ENCODE peak calls at places on chromosome 1, in eight cellular contexts. E is WTC11; G is left cardiac atrium; W is heart left ventricle; U is activated naive CD8-positive, alpha-beta T cell treated with anti-CD3 and anti-CD28 coated beads, Interleukin-2, amount 50 U/mL, for 16 hours; C is RWPE1; T is NCI-H1694 treated with DMSO at 0.1 percent for 48 hours; H is effector memory CD4-positive, alpha-beta T cell. X is an unnamed sample.

GRCh38 chr1:162530318-162530984 is 31.1 kb upstream of the UAP1 start:
- DNase-seq in E (peak), G (no peak), W (no peak), U (no peak), C (no peak), T (no peak), H (no peak), X (no peak)

GRCh38 chr1:9736241-9736640 is 84.7 kb downstream of the PIK3CD start:
- DNase-seq in E (no peak), G (no peak), W (no peak), U (no peak), C (no peak), T (no peak), H (no peak), X (no peak)

GRCh38 chr1:41018039-41018438 is 3.5 kb downstream of the SLFNL1 start:
- DNase-seq in E (no peak), G (no peak), W (no peak), U (no peak), C (no peak), T (no peak), H (no peak), X (no peak)

GRCh38 chr1:117070124-117070523 is 10.0 kb downstream of the TTF2 start:
- DNase-seq in E (no peak), G (no peak), W (no peak), U (no peak), C (no peak), T (no peak), H (no peak), X (no peak)

GRCh38 chr1:5637171-5637570 is 355.1 kb downstream of the NPHP4 start:
- DNase-seq in E (no peak), G (no peak), W (no peak), U (no peak), C (no peak), T (peak), H (no peak), X (no peak)

GRCh38 chr1:50880373-50880772 is 79.7 kb downstream of the FAF1 start:
- DNase-seq in E (no peak), G (no peak), W (no peak), U (no peak), C (no peak), T (no peak), H (no peak), X (no peak)

GRCh38 chr1:67652800-67653199 is 32.2 kb upstream of the GADD45A start:
- DNase-seq in E (no peak), G (no peak), W (no peak), U (no peak), C (no peak), T (no peak), H (no peak), X (no peak)

GRCh38 chr1:240492832-240493440 is 119.0 kb downstream of the GREM2 start:
- DNase-seq in E (peak), G (no peak), W (no peak), U (no peak), C (peak), T (no peak), H (no peak), X (no peak)

GRCh38 chr1:41343790-41344679 is 17.2 kb upstream of the FOXO6 start:
- DNase-seq in E (no peak), G (no peak), W (peak), U (no peak), C (no peak), T (no peak), H (no peak), X (no peak)

GRCh38 chr1:34126486-34126885 is 38.5 kb downstream of the CSMD2 start:
- DNase-seq in E (no peak), G (no peak), W (no peak), U (no peak), C (no peak), T (no peak), H (no peak), X (no peak)

GRCh38 chr1:115429884-115430283 is 91.8 kb upstream of the NGF start:
- DNase-seq in E (no peak), G (no peak), W (no peak), U (no peak), C (no peak), T (no peak), H (no peak), X (no peak)

GRCh38 chr1:57483954-57484353 is 60.1 kb upstream of the DAB1 start:
- DNase-seq in E (no peak), G (no peak), W (no peak), U (no peak), C (no peak), T (no peak), H (no peak), X (no peak)

X was measured in substantia nigra.